ENCODE peak calls at places on chromosomes 7 and 10, in nine cellular contexts. L is prostate gland; P is H54; T is IMR-90; I is fibroblast of the conjunctiva; R is GM04503; V is EH; G is naive thymus-derived CD4-positive, alpha-beta T cell; J is osteocyte. Z is an unnamed sample.

GRCh38 chr7:92134271-92135099 is at the start of gene CYP51A1:
- DNase-seq in P (peak; percentile 78), R (peak; percentile 74), T (peak; percentile 86), L (peak; percentile 96), G (peak; percentile 97), J (peak; percentile 98), I (peak; percentile 76), V (peak; percentile 86), Z (peak; percentile 93)

GRCh38 chr10:1754506-1755177 is 17.3 kb upstream of the ADARB2 start:
- DNase-seq in G (no peak), J (no peak), P (no peak), T (no peak), I (no peak), R (no peak), L (no peak), V (no peak), Z (no peak)

GRCh38 chr10:43048301-43049051 is 28.4 kb upstream of the RET start:
- DNase-seq in L (no peak), J (no peak), V (peak; percentile 79), I (no peak), R (peak; percentile 37), P (no peak), T (peak; percentile 45), G (no peak), Z (no peak)

GRCh38 chr10:5960070-5960972 is 17.0 kb downstream of the IL15RA start:
- DNase-seq in I (no peak), J (no peak), V (peak; percentile 56), P (no peak), G (no peak), R (no peak), L (no peak), T (peak; percentile 73), Z (peak; percentile 67)

GRCh38 chr7:104914427-104914826 is 99.6 kb upstream of the KMT2E start:
- DNase-seq in T (no peak), G (no peak), I (no peak), P (no peak), V (peak; percentile 10), L (no peak), J (no peak), R (no peak), Z (no peak)

GRCh38 chr7:117135553-117135891 is 182.2 kb downstream of the ST7 start:
- DNase-seq in T (no peak), V (no peak), P (no peak), R (no peak), I (no peak), G (no peak), L (no peak), J (no peak), Z (no peak)

GRCh38 chr10:43203491-43204393 is 63.1 kb downstream of the RASGEF1A start:
- DNase-seq in I (no peak), P (peak; percentile 1), G (peak; percentile 21), L (no peak), T (no peak), J (no peak), V (no peak), R (no peak), Z (peak; percentile 15)

GRCh38 chr10:122206471-122207065 is 64.5 kb upstream of the BTBD16 start:
- DNase-seq in I (no peak), T (peak; percentile 26), R (no peak), P (no peak), J (no peak), G (no peak), L (no peak), V (peak; percentile 13), Z (no peak)

GRCh38 chr7:101923276-101923985 is 106.0 kb downstream of the CUX1 start:
- DNase-seq in T (peak; percentile 55), R (peak; percentile 39), G (no peak), P (no peak), V (peak; percentile 95), J (no peak), L (no peak), I (no peak), Z (peak; percentile 64)

GRCh38 chr7:92159-92767 is 100.1 kb upstream of the FAM20C start:
- DNase-seq in V (no peak), G (no peak), R (no peak), J (no peak), P (no peak), I (no peak), L (no peak), T (no peak), Z (no peak)

GRCh38 chr7:6221340-6222319 is 50.8 kb downstream of the CYTH3 start:
- DNase-seq in J (no peak), P (peak; percentile 45), I (no peak), L (no peak), G (peak; percentile 13), R (no peak), T (peak; percentile 46), V (no peak), Z (peak; percentile 44)

GRCh38 chr7:43905209-43905946 is 1.0 kb downstream of the URGCP start:
- DNase-seq in T (no peak), P (peak; percentile 97), R (no peak), V (peak; percentile 67), L (no peak), G (no peak), J (no peak), I (no peak), Z (no peak)

GRCh38 chr7:45033261-45033930 is 33.4 kb downstream of the CCM2 start:
- DNase-seq in L (no peak), J (no peak), R (peak; percentile 25), V (peak; percentile 51), G (no peak), T (peak; percentile 55), P (no peak), I (no peak), Z (no peak)

GRCh38 chr10:97069576-97070362 is 116.0 kb downstream of the SLIT1 start:
- DNase-seq in I (peak; percentile 20), G (no peak), P (no peak), L (no peak), T (no peak), J (no peak), V (no peak), R (no peak), Z (peak; percentile 19)

GRCh38 chr7:82715344-82715743 is 271.8 kb upstream of the CACNA2D1 start:
- DNase-seq in G (no peak), L (no peak), P (no peak), T (no peak), I (no peak), V (no peak), R (no peak), J (no peak), Z (no peak)

GRCh38 chr10:74977913-74978847 is 133.3 kb upstream of the SAMD8 start:
- DNase-seq in V (no peak), T (no peak), G (peak; percentile 11), I (no peak), P (no peak), L (no peak), R (no peak), J (no peak), Z (no peak)

GRCh38 chr10:97319671-97320479 is 804 bp downstream of the FRAT1 start:
- DNase-seq in R (no peak), V (peak; percentile 35), J (no peak), I (no peak), P (no peak), L (no peak), G (peak; percentile 65), T (no peak), Z (no peak)

GRCh38 chr7:158060216-158060615 is 527.4 kb downstream of the PTPRN2 start:
- DNase-seq in L (no peak), P (no peak), V (no peak), R (no peak), G (no peak), T (no peak), I (no peak), J (no peak), Z (no peak)

GRCh38 chr10:20248309-20248708 is 432.1 kb downstream of the PLXDC2 start:
- DNase-seq in R (no peak), V (no peak), L (no peak), J (no peak), I (no peak), P (no peak), G (no peak), T (no peak), Z (no peak)

GRCh38 chr7:46970486-46970885 is 611.4 kb downstream of the TNS3 start:
- DNase-seq in T (no peak), P (no peak), I (no peak), L (no peak), R (no peak), G (no peak), J (no peak), V (no peak), Z (no peak)